ENCODE peak calls at places on chromosomes 3 and 15, in five cellular contexts. I is fibroblast of mammary gland, L is lung microvascular endothelial cell, B is iris pigment epithelial cell, J is uterus. E is an unnamed sample.
A peak's percentile ranks its signal among the peaks of the same experiment; 100 is the strongest.

GRCh38 chr3:72145506-72146380 is 360.8 kb upstream of the PROK2 start:
- DNase-seq in J (peak; percentile 49), L (no peak), B (peak; percentile 22), I (peak; percentile 95), E (no peak)

GRCh38 chr15:45319472-45320214 is 58.7 kb downstream of the GATM start:
- DNase-seq in I (no peak), J (no peak), B (no peak), L (no peak), E (no peak)

GRCh38 chr3:27216955-27217552 is 152.1 kb downstream of the NEK10 start:
- DNase-seq in J (no peak), L (no peak), B (peak; percentile 78), I (peak; percentile 61), E (no peak)

GRCh38 chr15:69093127-69093526 is 67.3 kb upstream of the GLCE start:
- DNase-seq in J (no peak), B (peak; percentile 72), I (no peak), L (peak; percentile 48), E (no peak)

GRCh38 chr3:54876694-54877093 is 51.2 kb downstream of the LRTM1 start:
- DNase-seq in I (no peak), L (no peak), B (no peak), J (no peak), E (no peak)

GRCh38 chr3:113439576-113439975 is 1.7 kb downstream of the CFAP44 start:
- DNase-seq in J (no peak), I (peak; percentile 15), L (no peak), B (no peak), E (no peak)

GRCh38 chr15:44075535-44075934 is 119.5 kb downstream of the FRMD5 start:
- DNase-seq in B (no peak), J (no peak), I (no peak), L (peak; percentile 49), E (no peak)

GRCh38 chr3:13507247-13507790 is 27.2 kb downstream of the HDAC11 start:
- DNase-seq in I (no peak), J (no peak), B (no peak), L (no peak), E (no peak)

GRCh38 chr3:177932750-177933660 is 603.2 kb upstream of the KCNMB2 start:
- DNase-seq in L (peak; percentile 93), J (no peak), I (peak; percentile 30), B (peak; percentile 61), E (no peak)

GRCh38 chr3:142929109-142929508 is 34.4 kb downstream of the PAQR9 start:
- DNase-seq in L (peak; percentile 27), B (peak; percentile 50), I (peak; percentile 54), J (no peak), E (peak; percentile 22)

GRCh38 chr15:29822100-29822684 is at the start of gene TJP1:
- DNase-seq in B (peak; percentile 80), J (peak; percentile 80), I (peak; percentile 58), L (peak; percentile 83), E (no peak)

GRCh38 chr3:61674595-61674994 is 113.2 kb downstream of the PTPRG start:
- DNase-seq in I (no peak), J (no peak), L (no peak), B (no peak), E (no peak)

GRCh38 chr3:143124683-143125520 is 5.3 kb downstream of the CHST2 start:
- DNase-seq in J (no peak), B (no peak), L (no peak), I (no peak), E (no peak)

GRCh38 chr3:112813016-112813415 is 33.6 kb downstream of the CD200R1L start:
- DNase-seq in B (peak; percentile 3), L (no peak), J (no peak), I (peak; percentile 71), E (no peak)

GRCh38 chr3:143604849-143605660 is 243.2 kb downstream of the SLC9A9 start:
- DNase-seq in J (no peak), L (no peak), I (no peak), B (no peak), E (no peak)

GRCh38 chr3:125165189-125165947 is 47.2 kb downstream of the SLC12A8 start:
- DNase-seq in I (peak; percentile 60), B (peak; percentile 47), J (no peak), L (peak; percentile 71), E (no peak)

GRCh38 chr3:120680193-120680894 is 1.7 kb downstream of the HGD start:
- DNase-seq in J (no peak), L (no peak), I (no peak), B (no peak), E (no peak)

GRCh38 chr3:23865595-23866396 is 51.0 kb downstream of the NKIRAS1 start:
- DNase-seq in I (peak; percentile 32), L (peak; percentile 25), B (peak; percentile 84), J (no peak), E (no peak)

GRCh38 chr3:76352069-76352847 is 566.9 kb upstream of the ZNF717 start:
- DNase-seq in J (no peak), I (no peak), L (no peak), B (no peak), E (no peak)

E was measured in activated T-helper 1 cell treated with anti-CD3 and anti-CD28 coated beads, Interleukin-12 subunit alpha, Interleukin-12 subunit beta, Interleukin-2, Interleukin-4 antibody, amounts not matched to agents 30 ng/mL and 10 ng/mL and 1 ng/mL, durations not matched to agents 14 hours and 24 hours and 36 hours.